ENCODE peak calls at places on chromosome 5, in seven cellular contexts. U, A, T, Z, Y, H and L are unnamed samples.

GRCh38 chr5:159100928-159101646 is 1.4 kb upstream of the EBF1 start:
- DNase-seq in H (no peak), T (no peak), Y (no peak), U (peak), A (no peak), Z (peak), L (no peak)

GRCh38 chr5:62560786-62561185 is 17.8 kb upstream of the LRRC70 start:
- DNase-seq in Y (no peak), H (no peak), Z (peak), U (no peak), T (no peak), A (no peak), L (no peak)

GRCh38 chr5:50553560-50553984 is 112.5 kb upstream of the EMB start:
- DNase-seq in A (no peak), Y (no peak), Z (no peak), U (peak), H (peak), T (no peak), L (peak)

GRCh38 chr5:181197326-181197951 is 7.6 kb downstream of the TRIM7 start:
- DNase-seq in T (no peak), Z (no peak), H (no peak), Y (no peak), U (no peak), A (no peak), L (no peak)

GRCh38 chr5:172667786-172668735 is 27.0 kb downstream of the NEURL1B start:
- DNase-seq in Y (no peak), T (no peak), A (no peak), U (no peak), Z (peak), H (no peak), L (no peak)

GRCh38 chr5:65059681-65060598 is 291.2 kb downstream of the CWC27 start:
- DNase-seq in Y (no peak), H (no peak), Z (peak), T (no peak), U (peak), A (peak), L (peak)

GRCh38 chr5:138668981-138669380 is 84.2 kb upstream of the CTNNA1 start:
- DNase-seq in Y (no peak), H (no peak), U (no peak), A (no peak), Z (no peak), T (peak), L (peak)

GRCh38 chr5:82312373-82312856 is 34.3 kb upstream of the RPS23 start:
- DNase-seq in Z (peak), H (peak), U (peak), Y (no peak), A (peak), T (peak), L (peak)

GRCh38 chr5:172941067-172941516 is 18.1 kb upstream of the RPL26L1 start:
- DNase-seq in H (no peak), Y (no peak), T (no peak), U (peak), A (peak), Z (no peak), L (peak)

GRCh38 chr5:140239939-140240700 is 62.8 kb downstream of the PFDN1 start:
- DNase-seq in Y (no peak), Z (peak), H (peak), T (peak), A (peak), U (peak), L (peak)

GRCh38 chr5:91109634-91110033 is 273.5 kb downstream of the ARRDC3 start:
- DNase-seq in U (peak), Z (peak), A (peak), T (peak), Y (no peak), H (no peak), L (peak)

GRCh38 chr5:133298447-133298846 is 246.6 kb downstream of the HSPA4 start:
- DNase-seq in H (no peak), A (no peak), T (no peak), Y (no peak), U (no peak), Z (no peak), L (no peak)

GRCh38 chr5:161278739-161279660 is 267.5 kb downstream of the GABRB2 start:
- DNase-seq in Z (no peak), U (no peak), A (no peak), T (no peak), Y (no peak), H (no peak), L (no peak)

GRCh38 chr5:23419115-23419514 is 88.3 kb upstream of the PRDM9 start:
- DNase-seq in A (no peak), H (no peak), Z (no peak), Y (no peak), U (no peak), T (no peak), L (peak)

DNA sequence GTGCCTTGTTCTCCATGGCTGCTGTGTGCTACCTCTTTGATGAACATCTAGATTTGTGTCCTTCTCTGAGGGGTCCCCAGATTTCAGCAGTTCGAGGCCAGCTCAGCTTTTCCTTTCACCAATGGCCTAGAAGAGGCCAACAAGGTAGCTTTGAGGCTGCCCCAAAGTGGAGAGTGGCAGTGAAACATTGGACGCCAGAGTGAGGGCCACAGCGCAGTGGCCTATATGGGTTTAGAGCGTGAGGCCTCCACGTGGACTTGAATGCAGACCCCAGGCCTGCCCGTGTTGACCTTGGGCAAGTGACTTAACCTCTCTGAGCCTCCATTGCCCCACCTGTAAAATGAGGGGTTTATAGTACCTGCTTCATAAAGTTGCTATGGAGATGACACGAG is 11.8 kb downstream of the MYOZ3 start:
- DNase-seq in A (no peak), T (no peak), U (no peak), H (no peak), Y (no peak), Z (no peak), L (no peak)
- H3K4me3 ChIP-seq in A (peak), T (peak), U (peak), H (peak), Y (peak), Z (peak), L (peak)

DNA sequence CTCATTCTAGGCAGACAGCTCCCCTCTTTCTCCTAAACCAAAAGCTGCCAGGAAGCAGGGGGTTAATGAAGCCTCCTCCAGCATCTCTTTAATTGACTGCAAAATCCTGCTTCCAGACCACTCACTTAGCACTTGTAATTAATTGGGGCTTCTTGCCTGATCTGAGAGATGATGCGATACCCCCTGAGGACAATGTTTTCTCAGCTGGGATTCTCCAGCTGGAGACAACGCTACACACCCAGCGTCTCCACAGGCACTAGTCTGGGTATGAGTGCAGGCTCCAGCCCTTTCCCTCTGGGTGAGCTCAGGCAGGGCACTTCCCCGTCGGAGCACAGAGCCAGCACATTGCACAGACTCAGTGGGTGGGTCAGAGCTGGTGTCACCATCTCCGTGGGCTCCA is 16.1 kb downstream of the CPLX2 start:
- DNase-seq in U (no peak), T (peak), A (no peak), Z (no peak), Y (no peak), H (peak), L (peak)
- TF ChIP-seq CTCF in U (no peak), T (no peak), A (no peak), Z (no peak), Y (no peak), H (no peak), L (no peak)

GRCh38 chr5:154464435-154464834 is 13.6 kb downstream of the HAND1 start:
- DNase-seq in Z (no peak), T (no peak), Y (no peak), A (no peak), U (no peak), H (no peak), L (no peak)

GRCh38 chr5:154461531-154461930 is 15.7 kb downstream of the SAP30L start:
- DNase-seq in U (peak), H (peak), Y (no peak), Z (peak), A (peak), T (no peak), L (peak)

GRCh38 chr5:154456540-154456939 is 10.7 kb downstream of the SAP30L start:
- DNase-seq in T (no peak), H (no peak), Y (no peak), A (no peak), U (no peak), Z (no peak), L (no peak)

GRCh38 chr5:154459015-154459414 is 13.2 kb downstream of the SAP30L start:
- DNase-seq in U (peak), A (peak), T (no peak), Y (no peak), H (no peak), Z (no peak), L (no peak)

DNA sequence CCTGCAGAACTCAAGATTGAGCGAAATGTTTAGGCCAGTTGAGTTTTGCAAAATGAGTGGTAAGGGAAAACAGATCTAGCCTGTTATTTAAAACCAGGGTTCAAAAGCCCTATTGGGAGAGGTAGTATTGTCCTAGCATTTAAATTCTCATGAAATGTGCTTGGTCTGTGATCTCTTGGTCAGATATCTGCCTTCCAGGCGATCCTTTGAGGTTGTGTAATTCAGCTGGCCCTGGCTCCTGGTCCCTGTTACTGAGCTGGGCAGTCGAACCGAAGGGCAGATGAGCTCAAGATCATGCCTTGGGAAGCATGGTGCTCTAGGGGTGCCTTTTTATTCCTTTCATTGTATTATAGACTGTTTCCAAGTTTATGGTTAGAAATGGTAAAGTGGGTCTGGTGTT is 14.4 kb downstream of the SAP30L start:
- DNase-seq in H (no peak), U (no peak), Z (no peak), T (no peak), Y (no peak), A (no peak), L (no peak)
- H3K4me3 ChIP-seq in H (no peak), U (no peak), Z (no peak), T (no peak), Y (no peak), A (no peak), L (no peak)

GRCh38 chr5:1513326-1514026 is 10.3 kb downstream of the LPCAT1 start:
- DNase-seq in H (no peak), A (no peak), U (no peak), Z (no peak), T (no peak), Y (no peak), L (no peak)

GRCh38 chr5:1512541-1513291 is 11.0 kb downstream of the LPCAT1 start:
- DNase-seq in U (no peak), Y (peak), Z (no peak), H (no peak), T (no peak), A (no peak), L (no peak)

GRCh38 chr5:1510631-1511030 is 13.1 kb downstream of the LPCAT1 start:
- DNase-seq in H (no peak), Z (no peak), Y (peak), A (no peak), T (no peak), U (no peak), L (no peak)

GRCh38 chr5:1511037-1511436 is 12.7 kb downstream of the LPCAT1 start:
- DNase-seq in Z (no peak), A (no peak), Y (peak), H (no peak), U (no peak), T (no peak), L (no peak)

GRCh38 chr5:1511651-1512540 is 11.9 kb downstream of the LPCAT1 start:
- DNase-seq in Y (peak), H (peak), A (peak), U (peak), Z (peak), T (peak), L (no peak)
- TF ChIP-seq CTCF in Y (no peak), H (peak), A (peak), U (peak), Z (peak), T (peak), L (peak)

DNA sequence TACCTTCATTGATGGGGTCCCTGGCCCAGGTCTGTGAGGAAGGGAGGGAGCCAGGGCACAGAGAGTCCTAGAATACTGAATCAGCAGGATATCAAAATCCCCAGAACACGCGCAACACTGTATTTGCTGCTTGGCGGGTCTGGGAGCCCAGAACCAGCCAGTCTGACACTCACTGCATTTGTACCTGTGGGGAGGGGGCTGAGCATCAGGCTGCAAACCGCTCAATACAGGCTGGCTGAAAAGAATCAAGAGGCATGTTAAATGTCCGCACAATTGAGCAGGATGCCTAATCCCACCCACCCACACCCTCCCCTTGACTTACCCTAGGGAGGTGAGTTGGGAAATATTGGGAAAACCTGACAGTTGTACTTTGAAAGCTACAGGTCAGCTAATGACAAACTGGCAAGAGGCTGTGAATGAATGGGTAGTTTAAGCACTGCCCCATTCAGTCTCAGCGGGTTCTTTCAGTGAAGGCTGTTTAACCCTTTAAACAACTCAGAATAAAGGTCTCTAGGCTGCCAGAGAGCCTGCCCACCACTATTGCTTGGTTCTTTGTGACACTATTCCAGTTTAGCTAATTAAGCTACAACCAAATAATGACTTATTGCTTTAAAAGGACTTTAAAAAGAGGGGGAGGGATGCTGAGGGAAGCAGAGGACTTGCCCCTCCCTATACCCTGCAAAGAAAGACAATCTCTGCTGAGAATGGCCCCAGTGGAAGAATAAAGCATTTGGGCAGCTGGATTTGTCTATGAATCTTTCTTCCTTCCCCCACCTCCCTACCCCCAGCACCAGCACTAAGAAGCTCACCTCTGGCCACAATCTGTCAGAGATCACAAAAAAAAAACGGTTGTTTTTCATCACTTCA is 5.0 kb downstream of the SPRY4 start:
- DNase-seq in A (no peak), Y (no peak), T (no peak), Z (no peak), H (no peak), U (peak), L (peak)
- H3K4me3 ChIP-seq in A (peak), Y (peak), T (peak), Z (peak), H (peak), U (no peak), L (peak)

DNA sequence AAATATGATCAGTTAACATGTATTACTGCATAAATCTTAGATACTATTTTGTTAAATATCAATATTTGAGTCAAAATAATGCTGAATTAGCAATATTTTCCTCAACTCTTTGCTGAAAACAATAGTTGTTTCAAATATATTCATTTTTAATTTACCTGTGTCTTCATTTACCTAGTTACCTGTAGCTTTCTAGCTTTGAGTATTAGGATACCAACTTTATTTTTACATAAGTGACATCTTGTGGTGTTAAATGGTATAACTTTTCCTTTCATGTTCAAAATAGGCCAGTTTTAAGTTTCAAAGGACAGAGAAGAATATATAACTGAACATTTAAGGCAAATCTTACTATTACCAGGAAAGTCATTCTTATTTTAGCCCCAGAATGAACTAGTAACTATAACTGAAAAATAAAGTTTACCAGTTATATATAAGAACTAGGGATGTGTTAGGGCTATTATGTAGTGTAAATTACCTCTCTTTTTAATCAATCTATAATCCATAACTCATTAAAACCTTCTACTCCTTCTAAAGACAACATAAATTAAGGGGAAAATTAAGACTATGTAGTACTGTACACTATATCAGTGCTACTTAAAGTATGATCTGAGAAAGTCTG is 25.3 kb downstream of the AP3B1 start:
- DNase-seq in T (peak), Y (no peak), A (peak), H (no peak), Z (no peak), U (peak), L (peak)
- TF ChIP-seq CTCF in T (peak), Y (peak), A (peak), H (peak), Z (peak), U (peak), L (peak)

DNA sequence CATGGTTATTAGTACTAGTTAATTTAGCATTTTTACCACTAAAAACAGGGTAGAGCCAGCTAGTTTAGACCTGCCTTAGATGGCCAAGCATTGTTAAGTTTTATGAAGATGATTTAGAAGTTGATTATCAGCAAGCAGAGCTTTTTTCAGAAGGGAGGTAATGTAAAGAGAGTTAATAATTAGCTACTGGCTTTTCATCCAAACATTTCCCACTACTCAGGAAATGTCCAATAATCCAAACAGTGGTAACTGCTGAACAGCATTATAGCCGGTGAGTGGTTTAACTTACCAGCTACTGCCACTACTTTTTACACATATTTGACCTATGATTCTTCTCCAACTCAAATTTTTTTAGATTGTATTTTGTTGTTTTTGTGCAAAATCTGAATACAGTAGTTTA is 1.7 kb downstream of the ITGA1 start:
- DNase-seq in A (no peak), Y (no peak), U (no peak), H (no peak), Z (no peak), T (no peak), L (no peak)
- H3K4me3 ChIP-seq in A (peak), Y (peak), U (peak), H (no peak), Z (peak), T (peak), L (peak)

GRCh38 chr5:93274291-93274690 is 306.7 kb downstream of the NR2F1-AS1 start:
- DNase-seq in Z (peak), A (peak), Y (no peak), U (peak), H (peak), T (peak), L (peak)
- TF ChIP-seq CTCF in Z (no peak), A (no peak), Y (no peak), U (no peak), H (no peak), T (no peak), L (no peak)

GRCh38 chr5:38847549-38848341 is 1.9 kb downstream of the OSMR start:
- DNase-seq in U (no peak), Z (no peak), H (no peak), T (peak), A (no peak), Y (no peak), L (peak)
- H3K4me3 ChIP-seq in U (peak), Z (peak), H (peak), T (peak), A (peak), Y (peak), L (peak)

DNA sequence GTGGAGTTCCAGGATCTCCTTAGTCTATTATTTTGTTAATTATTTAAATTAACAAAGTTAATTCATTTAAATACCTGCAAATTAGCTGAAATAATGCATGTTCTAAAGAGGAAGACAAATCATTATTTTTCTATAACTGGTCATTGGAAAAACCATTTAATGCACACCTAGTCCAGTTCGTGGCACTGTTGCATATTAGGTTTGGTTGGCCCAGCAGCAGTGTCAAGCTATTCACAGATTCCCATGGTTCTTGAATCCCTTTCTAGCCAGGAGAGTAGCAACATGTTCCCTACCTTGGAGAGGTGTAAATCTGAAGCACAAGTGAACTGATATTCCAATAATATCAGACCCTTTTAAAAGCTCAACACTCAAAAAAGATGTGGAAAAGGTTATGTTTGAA is 155.2 kb downstream of the TMEM161B start:
- DNase-seq in H (no peak), T (no peak), Z (no peak), Y (no peak), A (no peak), U (no peak), L (no peak)
- TF ChIP-seq CTCF in H (no peak), T (no peak), Z (no peak), Y (no peak), A (no peak), U (no peak), L (no peak)